ENCODE peak calls at places on chromosome 13, in eight cellular contexts. One of them, this sample, is unnamed.

GRCh38 chr13:45807520-45808099 is 43.9 kb downstream of the SIAH3 start:
- DNase-seq in CD8-positive, alpha-beta memory T cell: peak
- DNase-seq in NCI-H1048: no peak
- DNase-seq in NCI-H2081: no peak
- DNase-seq in ELR: peak
- DNase-seq in cardiac fibroblast: peak
- DNase-seq in type B pancreatic cell: no peak
- DNase-seq in amniotic stem cell: peak
- DNase-seq in this sample: no peak

GRCh38 chr13:107284168-107284567 is 716.2 kb upstream of the ARGLU1 start:
- DNase-seq in CD8-positive, alpha-beta memory T cell: no peak
- DNase-seq in NCI-H1048: no peak
- DNase-seq in NCI-H2081: no peak
- DNase-seq in ELR: peak
- DNase-seq in cardiac fibroblast: peak
- DNase-seq in type B pancreatic cell: no peak
- DNase-seq in amniotic stem cell: peak
- DNase-seq in this sample: no peak

GRCh38 chr13:56528040-56528760 is 612.5 kb upstream of the PRR20A start:
- DNase-seq in CD8-positive, alpha-beta memory T cell: no peak
- DNase-seq in NCI-H1048: no peak
- DNase-seq in NCI-H2081: peak
- DNase-seq in ELR: no peak
- DNase-seq in cardiac fibroblast: no peak
- DNase-seq in type B pancreatic cell: no peak
- DNase-seq in amniotic stem cell: no peak
- DNase-seq in this sample: no peak

GRCh38 chr13:30204564-30204963 is 102.8 kb downstream of the KATNAL1 start:
- DNase-seq in CD8-positive, alpha-beta memory T cell: no peak
- DNase-seq in NCI-H1048: no peak
- DNase-seq in NCI-H2081: no peak
- DNase-seq in ELR: no peak
- DNase-seq in cardiac fibroblast: no peak
- DNase-seq in type B pancreatic cell: no peak
- DNase-seq in amniotic stem cell: no peak
- DNase-seq in this sample: no peak

GRCh38 chr13:60155978-60156377 is 7.8 kb downstream of the DIAPH3 start:
- DNase-seq in CD8-positive, alpha-beta memory T cell: no peak
- DNase-seq in NCI-H1048: no peak
- DNase-seq in NCI-H2081: no peak
- DNase-seq in ELR: peak
- DNase-seq in cardiac fibroblast: peak
- DNase-seq in type B pancreatic cell: no peak
- DNase-seq in amniotic stem cell: no peak
- DNase-seq in this sample: no peak

GRCh38 chr13:87368639-87369038 is 302.5 kb upstream of the SLITRK5 start:
- DNase-seq in CD8-positive, alpha-beta memory T cell: no peak
- DNase-seq in NCI-H1048: no peak
- DNase-seq in NCI-H2081: no peak
- DNase-seq in ELR: no peak
- DNase-seq in cardiac fibroblast: no peak
- DNase-seq in type B pancreatic cell: no peak
- DNase-seq in amniotic stem cell: no peak
- DNase-seq in this sample: no peak

GRCh38 chr13:109123971-109124370 is 494.6 kb downstream of the MYO16 start:
- DNase-seq in CD8-positive, alpha-beta memory T cell: no peak
- DNase-seq in NCI-H1048: no peak
- DNase-seq in NCI-H2081: no peak
- DNase-seq in ELR: no peak
- DNase-seq in cardiac fibroblast: no peak
- DNase-seq in type B pancreatic cell: no peak
- DNase-seq in amniotic stem cell: no peak
- DNase-seq in this sample: no peak

GRCh38 chr13:91922969-91923592 is 524.7 kb downstream of the GPC5 start:
- DNase-seq in CD8-positive, alpha-beta memory T cell: no peak
- DNase-seq in NCI-H1048: no peak
- DNase-seq in NCI-H2081: no peak
- DNase-seq in ELR: no peak
- DNase-seq in cardiac fibroblast: no peak
- DNase-seq in type B pancreatic cell: no peak
- DNase-seq in amniotic stem cell: no peak
- DNase-seq in this sample: no peak

GRCh38 chr13:109728061-109728460 is 58.3 kb downstream of the IRS2 start:
- DNase-seq in CD8-positive, alpha-beta memory T cell: no peak
- DNase-seq in NCI-H1048: no peak
- DNase-seq in NCI-H2081: no peak
- DNase-seq in ELR: no peak
- DNase-seq in cardiac fibroblast: no peak
- DNase-seq in type B pancreatic cell: no peak
- DNase-seq in amniotic stem cell: no peak
- DNase-seq in this sample: no peak

GRCh38 chr13:114109646-114110045 is 22.8 kb downstream of the RASA3 start:
- DNase-seq in CD8-positive, alpha-beta memory T cell: no peak
- DNase-seq in NCI-H1048: no peak
- DNase-seq in NCI-H2081: no peak
- DNase-seq in ELR: no peak
- DNase-seq in cardiac fibroblast: no peak
- DNase-seq in type B pancreatic cell: no peak
- DNase-seq in amniotic stem cell: no peak
- DNase-seq in this sample: no peak

GRCh38 chr13:80695841-80696240 is 354.9 kb upstream of the SPRY2 start:
- DNase-seq in CD8-positive, alpha-beta memory T cell: no peak
- DNase-seq in NCI-H1048: no peak
- DNase-seq in NCI-H2081: no peak
- DNase-seq in ELR: no peak
- DNase-seq in cardiac fibroblast: peak
- DNase-seq in type B pancreatic cell: no peak
- DNase-seq in amniotic stem cell: no peak
- DNase-seq in this sample: no peak

GRCh38 chr13:78147905-78148304 is 229.3 kb upstream of the EDNRB start:
- DNase-seq in CD8-positive, alpha-beta memory T cell: no peak
- DNase-seq in NCI-H1048: no peak
- DNase-seq in NCI-H2081: no peak
- DNase-seq in ELR: peak
- DNase-seq in cardiac fibroblast: peak
- DNase-seq in type B pancreatic cell: no peak
- DNase-seq in amniotic stem cell: peak
- DNase-seq in this sample: no peak

GRCh38 chr13:86830046-86830445 is 841.1 kb upstream of the SLITRK5 start:
- DNase-seq in CD8-positive, alpha-beta memory T cell: no peak
- DNase-seq in NCI-H1048: no peak
- DNase-seq in NCI-H2081: no peak
- DNase-seq in ELR: no peak
- DNase-seq in cardiac fibroblast: no peak
- DNase-seq in type B pancreatic cell: no peak
- DNase-seq in amniotic stem cell: no peak
- DNase-seq in this sample: no peak

GRCh38 chr13:99959538-99960230 is 11.9 kb downstream of the ZIC5 start:
- DNase-seq in CD8-positive, alpha-beta memory T cell: no peak
- DNase-seq in NCI-H1048: no peak
- DNase-seq in NCI-H2081: no peak
- DNase-seq in ELR: no peak
- DNase-seq in cardiac fibroblast: no peak
- DNase-seq in type B pancreatic cell: no peak
- DNase-seq in amniotic stem cell: no peak
- DNase-seq in this sample: no peak

GRCh38 chr13:112617754-112618375 is 29.9 kb upstream of the TUBGCP3 start:
- DNase-seq in CD8-positive, alpha-beta memory T cell: no peak
- DNase-seq in NCI-H1048: no peak
- DNase-seq in NCI-H2081: no peak
- DNase-seq in ELR: no peak
- DNase-seq in cardiac fibroblast: no peak
- DNase-seq in type B pancreatic cell: peak
- DNase-seq in amniotic stem cell: no peak
- DNase-seq in this sample: no peak

GRCh38 chr13:19910336-19911072 is 47.1 kb upstream of the ZMYM5 start:
- DNase-seq in CD8-positive, alpha-beta memory T cell: no peak
- DNase-seq in NCI-H1048: no peak
- DNase-seq in NCI-H2081: no peak
- DNase-seq in ELR: peak
- DNase-seq in cardiac fibroblast: no peak
- DNase-seq in type B pancreatic cell: no peak
- DNase-seq in amniotic stem cell: no peak
- DNase-seq in this sample: no peak

GRCh38 chr13:40503026-40503425 is 163.4 kb downstream of the FOXO1 start:
- DNase-seq in CD8-positive, alpha-beta memory T cell: no peak
- DNase-seq in NCI-H1048: no peak
- DNase-seq in NCI-H2081: no peak
- DNase-seq in ELR: no peak
- DNase-seq in cardiac fibroblast: no peak
- DNase-seq in type B pancreatic cell: no peak
- DNase-seq in amniotic stem cell: no peak
- DNase-seq in this sample: no peak

GRCh38 chr13:75194717-75195116 is 287.3 kb downstream of the TBC1D4 start:
- DNase-seq in CD8-positive, alpha-beta memory T cell: no peak
- DNase-seq in NCI-H1048: no peak
- DNase-seq in NCI-H2081: no peak
- DNase-seq in ELR: no peak
- DNase-seq in cardiac fibroblast: peak
- DNase-seq in type B pancreatic cell: no peak
- DNase-seq in amniotic stem cell: no peak
- DNase-seq in this sample: no peak

GRCh38 chr13:31699650-31700049 is 39.7 kb upstream of the RXFP2 start:
- DNase-seq in CD8-positive, alpha-beta memory T cell: no peak
- DNase-seq in NCI-H1048: no peak
- DNase-seq in NCI-H2081: no peak
- DNase-seq in ELR: peak
- DNase-seq in cardiac fibroblast: peak
- DNase-seq in type B pancreatic cell: no peak
- DNase-seq in amniotic stem cell: no peak
- DNase-seq in this sample: no peak

GRCh38 chr13:113528101-113528797 is 37.7 kb upstream of the DCUN1D2 start:
- DNase-seq in CD8-positive, alpha-beta memory T cell: no peak
- DNase-seq in NCI-H1048: no peak
- DNase-seq in NCI-H2081: no peak
- DNase-seq in ELR: no peak
- DNase-seq in cardiac fibroblast: no peak
- DNase-seq in type B pancreatic cell: no peak
- DNase-seq in amniotic stem cell: no peak
- DNase-seq in this sample: no peak

GRCh38 chr13:39411501-39411900 is 191.5 kb downstream of the LHFPL6 start:
- DNase-seq in CD8-positive, alpha-beta memory T cell: no peak
- DNase-seq in NCI-H1048: no peak
- DNase-seq in NCI-H2081: no peak
- DNase-seq in ELR: no peak
- DNase-seq in cardiac fibroblast: no peak
- DNase-seq in type B pancreatic cell: no peak
- DNase-seq in amniotic stem cell: no peak
- DNase-seq in this sample: no peak

GRCh38 chr13:50626031-50626643 is 217.4 kb downstream of the DLEU7 start:
- DNase-seq in CD8-positive, alpha-beta memory T cell: no peak
- DNase-seq in NCI-H1048: no peak
- DNase-seq in NCI-H2081: no peak
- DNase-seq in ELR: peak
- DNase-seq in cardiac fibroblast: peak
- DNase-seq in type B pancreatic cell: no peak
- DNase-seq in amniotic stem cell: peak
- DNase-seq in this sample: no peak

GRCh38 chr13:41356788-41357187 is 45.7 kb downstream of the NAA16 start:
- DNase-seq in CD8-positive, alpha-beta memory T cell: peak
- DNase-seq in NCI-H1048: no peak
- DNase-seq in NCI-H2081: no peak
- DNase-seq in ELR: no peak
- DNase-seq in cardiac fibroblast: no peak
- DNase-seq in type B pancreatic cell: no peak
- DNase-seq in amniotic stem cell: no peak
- DNase-seq in this sample: no peak

GRCh38 chr13:24927810-24928404 is 163.9 kb downstream of the RNF17 start:
- DNase-seq in CD8-positive, alpha-beta memory T cell: no peak
- DNase-seq in NCI-H1048: no peak
- DNase-seq in NCI-H2081: no peak
- DNase-seq in ELR: no peak
- DNase-seq in cardiac fibroblast: no peak
- DNase-seq in type B pancreatic cell: no peak
- DNase-seq in amniotic stem cell: no peak
- DNase-seq in this sample: no peak

GRCh38 chr13:110438211-110438610 is 123.3 kb downstream of the RAB20 start:
- DNase-seq in CD8-positive, alpha-beta memory T cell: no peak
- DNase-seq in NCI-H1048: no peak
- DNase-seq in NCI-H2081: no peak
- DNase-seq in ELR: no peak
- DNase-seq in cardiac fibroblast: no peak
- DNase-seq in type B pancreatic cell: no peak
- DNase-seq in amniotic stem cell: no peak
- DNase-seq in this sample: no peak

GRCh38 chr13:48006396-48006795 is 5.3 kb upstream of the SUCLA2 start:
- DNase-seq in CD8-positive, alpha-beta memory T cell: no peak
- DNase-seq in NCI-H1048: no peak
- DNase-seq in NCI-H2081: no peak
- DNase-seq in ELR: peak
- DNase-seq in cardiac fibroblast: peak
- DNase-seq in type B pancreatic cell: no peak
- DNase-seq in amniotic stem cell: no peak
- DNase-seq in this sample: no peak

GRCh38 chr13:33937373-33938087 is 119.6 kb downstream of the RFC3 start:
- DNase-seq in CD8-positive, alpha-beta memory T cell: no peak
- DNase-seq in NCI-H1048: peak
- DNase-seq in NCI-H2081: no peak
- DNase-seq in ELR: no peak
- DNase-seq in cardiac fibroblast: no peak
- DNase-seq in type B pancreatic cell: no peak
- DNase-seq in amniotic stem cell: no peak
- DNase-seq in this sample: no peak

GRCh38 chr13:38213307-38213706 is 136.3 kb upstream of the UFM1 start:
- DNase-seq in CD8-positive, alpha-beta memory T cell: no peak
- DNase-seq in NCI-H1048: no peak
- DNase-seq in NCI-H2081: no peak
- DNase-seq in ELR: peak
- DNase-seq in cardiac fibroblast: peak
- DNase-seq in type B pancreatic cell: no peak
- DNase-seq in amniotic stem cell: no peak
- DNase-seq in this sample: no peak

GRCh38 chr13:85665286-85665685 is 133.9 kb downstream of the SLITRK6 start:
- DNase-seq in CD8-positive, alpha-beta memory T cell: no peak
- DNase-seq in NCI-H1048: no peak
- DNase-seq in NCI-H2081: no peak
- DNase-seq in ELR: peak
- DNase-seq in cardiac fibroblast: no peak
- DNase-seq in type B pancreatic cell: no peak
- DNase-seq in amniotic stem cell: peak
- DNase-seq in this sample: no peak

GRCh38 chr13:79637086-79637763 is 156.3 kb downstream of the NDFIP2 start:
- DNase-seq in CD8-positive, alpha-beta memory T cell: no peak
- DNase-seq in NCI-H1048: no peak
- DNase-seq in NCI-H2081: no peak
- DNase-seq in ELR: no peak
- DNase-seq in cardiac fibroblast: peak
- DNase-seq in type B pancreatic cell: no peak
- DNase-seq in amniotic stem cell: no peak
- DNase-seq in this sample: no peak

GRCh38 chr13:42266464-42266863 is 5.5 kb upstream of the AKAP11 start:
- DNase-seq in CD8-positive, alpha-beta memory T cell: no peak
- DNase-seq in NCI-H1048: no peak
- DNase-seq in NCI-H2081: no peak
- DNase-seq in ELR: peak
- DNase-seq in cardiac fibroblast: peak
- DNase-seq in type B pancreatic cell: no peak
- DNase-seq in amniotic stem cell: no peak
- DNase-seq in this sample: no peak

GRCh38 chr13:113002206-113002821 is 33.3 kb downstream of the MCF2L start:
- DNase-seq in CD8-positive, alpha-beta memory T cell: no peak
- DNase-seq in NCI-H1048: no peak
- DNase-seq in NCI-H2081: peak
- DNase-seq in ELR: no peak
- DNase-seq in cardiac fibroblast: no peak
- DNase-seq in type B pancreatic cell: no peak
- DNase-seq in amniotic stem cell: no peak
- DNase-seq in this sample: no peak

GRCh38 chr13:29509999-29510586 is 85.4 kb downstream of the SLC7A1 start:
- DNase-seq in CD8-positive, alpha-beta memory T cell: no peak
- DNase-seq in NCI-H1048: no peak
- DNase-seq in NCI-H2081: no peak
- DNase-seq in ELR: peak
- DNase-seq in cardiac fibroblast: no peak
- DNase-seq in type B pancreatic cell: no peak
- DNase-seq in amniotic stem cell: no peak
- DNase-seq in this sample: no peak

This sample was measured in cerebellar nuclear complex.